ENCODE peak calls at places on chromosomes 13 and 19, in nine cellular contexts. One of them, this sample, is unnamed.

GRCh38 chr13:79659161-79659560 is 178.2 kb downstream of the NDFIP2 start:
- DNase-seq in NCI-H345: no peak
- DNase-seq in mucosa of descending colon: no peak
- DNase-seq in IMR-90: no peak
- DNase-seq in T-helper 2 cell: no peak
- DNase-seq in heart left ventricle: peak; percentile 67
- DNase-seq in nucleus accumbens: no peak
- DNase-seq in Peyer's patch: no peak
- DNase-seq in HuH-7.5: no peak
- DNase-seq in this sample: no peak

GRCh38 chr13:48412881-48413351 is at the start of gene LPAR6:
- DNase-seq in T-helper 2 cell: peak; percentile 18
- DNase-seq in Peyer's patch: no peak
- DNase-seq in nucleus accumbens: no peak
- DNase-seq in HuH-7.5: no peak
- DNase-seq in mucosa of descending colon: no peak
- DNase-seq in IMR-90: peak; percentile 73
- DNase-seq in NCI-H345: no peak
- DNase-seq in heart left ventricle: no peak
- DNase-seq in this sample: peak; percentile 95

GRCh38 chr13:23671902-23672301 is 101.7 kb downstream of the TNFRSF19 start:
- DNase-seq in HuH-7.5: no peak
- DNase-seq in mucosa of descending colon: no peak
- DNase-seq in heart left ventricle: no peak
- DNase-seq in NCI-H345: no peak
- DNase-seq in IMR-90: peak; percentile 95
- DNase-seq in T-helper 2 cell: no peak
- DNase-seq in nucleus accumbens: no peak
- DNase-seq in Peyer's patch: no peak
- DNase-seq in this sample: no peak

GRCh38 chr13:113350938-113351335 is 13.0 kb downstream of the GRTP1 start:
- DNase-seq in Peyer's patch: no peak
- DNase-seq in HuH-7.5: no peak
- DNase-seq in IMR-90: no peak
- DNase-seq in NCI-H345: no peak
- DNase-seq in T-helper 2 cell: no peak
- DNase-seq in heart left ventricle: no peak
- DNase-seq in mucosa of descending colon: no peak
- DNase-seq in nucleus accumbens: no peak
- DNase-seq in this sample: no peak

GRCh38 chr13:108227651-108228272 is 9.6 kb downstream of the ABHD13 start:
- DNase-seq in mucosa of descending colon: no peak
- DNase-seq in HuH-7.5: no peak
- DNase-seq in heart left ventricle: no peak
- DNase-seq in IMR-90: peak; percentile 52
- DNase-seq in Peyer's patch: peak; percentile 51
- DNase-seq in T-helper 2 cell: no peak
- DNase-seq in nucleus accumbens: peak; percentile 21
- DNase-seq in NCI-H345: peak; percentile 8
- DNase-seq in this sample: peak; percentile 21

GRCh38 chr19:45391346-45391745 is 13.5 kb downstream of the PPP1R13L start:
- DNase-seq in IMR-90: peak; percentile 18
- DNase-seq in nucleus accumbens: no peak
- DNase-seq in mucosa of descending colon: no peak
- DNase-seq in T-helper 2 cell: no peak
- DNase-seq in Peyer's patch: no peak
- DNase-seq in HuH-7.5: peak; percentile 57
- DNase-seq in NCI-H345: no peak
- DNase-seq in heart left ventricle: no peak
- DNase-seq in this sample: peak; percentile 20

GRCh38 chr13:92196566-92197256 is 798.3 kb downstream of the GPC5 start:
- DNase-seq in mucosa of descending colon: no peak
- DNase-seq in HuH-7.5: no peak
- DNase-seq in Peyer's patch: no peak
- DNase-seq in NCI-H345: no peak
- DNase-seq in T-helper 2 cell: no peak
- DNase-seq in heart left ventricle: no peak
- DNase-seq in nucleus accumbens: no peak
- DNase-seq in IMR-90: peak; percentile 2
- DNase-seq in this sample: no peak

GRCh38 chr13:113903361-113903760 is 39.5 kb upstream of the GAS6 start:
- DNase-seq in IMR-90: peak; percentile 78
- DNase-seq in Peyer's patch: no peak
- DNase-seq in NCI-H345: no peak
- DNase-seq in T-helper 2 cell: no peak
- DNase-seq in nucleus accumbens: peak; percentile 11
- DNase-seq in mucosa of descending colon: no peak
- DNase-seq in HuH-7.5: no peak
- DNase-seq in heart left ventricle: no peak
- DNase-seq in this sample: no peak

This sample was measured in HepG2.